ENCODE peak calls at places on chromosomes 7 and 10, in eight cellular contexts. F is esophagus muscularis mucosa; Y is ecto neural progenitor cell; D is activated naive CD4-positive, alpha-beta T cell treated with anti-CD3 and anti-CD28 coated beads for 36 hours; V is Right ventricle myocardium superior; X is lung microvascular endothelial cell; M is midbrain; J is T1000. L is an unnamed sample.

GRCh38 chr7:7178081-7178480 is 4.3 kb upstream of the C1GALT1 start:
- DNase-seq in J (no peak), F (no peak), D (no peak), M (no peak), X (no peak), V (no peak), Y (no peak), L (no peak)

GRCh38 chr10:107160866-107161265 is 3.6 kb downstream of the SORCS1 start:
- DNase-seq in V (no peak), F (no peak), X (no peak), J (no peak), M (no peak), Y (no peak), D (no peak), L (peak; percentile 79)

GRCh38 chr7:159147687-159148086 is 3.0 kb upstream of the VIPR2 start:
- DNase-seq in Y (no peak), F (peak; percentile 83), X (no peak), V (no peak), M (no peak), D (no peak), J (no peak), L (no peak)

GRCh38 chr10:110535958-110536891 is 31.3 kb upstream of the SMC3 start:
- DNase-seq in F (peak; percentile 86), J (peak; percentile 71), X (peak; percentile 48), M (no peak), D (peak; percentile 90), Y (no peak), V (no peak), L (no peak)

GRCh38 chr7:98288064-98288823 is 6.8 kb downstream of the BRI3 start:
- DNase-seq in F (no peak), V (no peak), J (no peak), X (no peak), Y (no peak), D (no peak), M (no peak), L (no peak)

GRCh38 chr7:84251183-84251845 is 56.7 kb upstream of the SEMA3A start:
- DNase-seq in D (no peak), J (peak; percentile 7), Y (no peak), F (no peak), X (no peak), V (no peak), M (no peak), L (no peak)

GRCh38 chr10:48289652-48290238 is 15.2 kb upstream of the FRMPD2 start:
- DNase-seq in M (peak; percentile 77), D (peak; percentile 53), F (no peak), Y (peak; percentile 68), X (peak; percentile 71), J (no peak), V (peak; percentile 64), L (peak; percentile 42)

GRCh38 chr7:725223-726005 is 1.1 kb upstream of the DNAAF5 start:
- DNase-seq in X (no peak), F (no peak), J (no peak), D (no peak), V (no peak), M (no peak), Y (no peak), L (no peak)

GRCh38 chr10:10233256-10233655 is 784.4 kb upstream of the CELF2 start:
- DNase-seq in F (no peak), J (no peak), V (no peak), D (no peak), M (no peak), Y (no peak), X (peak; percentile 1), L (no peak)

GRCh38 chr10:71359364-71360046 is 37.2 kb upstream of the CDH23 start:
- DNase-seq in V (no peak), F (no peak), M (no peak), D (no peak), Y (no peak), J (no peak), X (no peak), L (no peak)

GRCh38 chr7:50684702-50685074 is 98.0 kb downstream of the GRB10 start:
- DNase-seq in J (no peak), X (no peak), M (no peak), F (no peak), V (no peak), D (no peak), Y (no peak), L (no peak)

GRCh38 chr7:2893411-2893861 is 49.3 kb upstream of the GNA12 start:
- DNase-seq in F (no peak), V (no peak), X (no peak), J (no peak), D (peak; percentile 63), M (no peak), Y (no peak), L (no peak)

L was measured in putamen.